ENCODE peak calls at places on chromosome 15, in eight cellular contexts. H, X, O, R, W, Z, D and A are unnamed samples.

GRCh38 chr15:25691544-25692430 is 171.3 kb downstream of the ATP10A start:
- DNase-seq in O (no peak), W (peak; percentile 26), Z (no peak), X (no peak), H (peak; percentile 40), D (no peak), R (no peak), A (no peak)

GRCh38 chr15:31344824-31345605 is 18.4 kb downstream of the KLF13 start:
- DNase-seq in O (no peak), R (no peak), D (peak; percentile 74), H (no peak), X (no peak), Z (no peak), W (no peak), A (no peak)

GRCh38 chr15:84599906-84600305 is 903 bp upstream of the ZSCAN2 start:
- DNase-seq in Z (no peak), H (no peak), X (no peak), O (no peak), D (no peak), R (no peak), W (no peak), A (no peak)

GRCh38 chr15:79248183-79248582 is 34.3 kb upstream of the ANKRD34C start:
- DNase-seq in D (no peak), Z (no peak), H (no peak), O (no peak), W (no peak), X (no peak), R (no peak), A (no peak)

GRCh38 chr15:26352909-26353308 is 420.0 kb downstream of the GABRB3 start:
- DNase-seq in W (no peak), O (no peak), X (no peak), H (no peak), D (no peak), R (no peak), Z (no peak), A (no peak)

GRCh38 chr15:72584006-72584405 is 70.5 kb upstream of the GOLGA6B start:
- DNase-seq in R (no peak), W (peak; percentile 17), H (peak; percentile 11), Z (no peak), X (peak; percentile 33), D (no peak), O (no peak), A (no peak)

GRCh38 chr15:101560722-101561583 is 71.4 kb upstream of the PCSK6 start:
- DNase-seq in R (no peak), Z (no peak), D (no peak), X (no peak), H (no peak), O (no peak), W (no peak), A (peak; percentile 23)

GRCh38 chr15:74428442-74428787 is 5.3 kb downstream of the SEMA7A start:
- DNase-seq in W (no peak), X (no peak), Z (no peak), H (no peak), R (no peak), O (no peak), D (no peak), A (no peak)

GRCh38 chr15:40183636-40184463 is 23.0 kb downstream of the BUB1B start:
- DNase-seq in O (no peak), X (no peak), D (no peak), H (no peak), Z (no peak), W (no peak), R (no peak), A (no peak)